ENCODE peak calls at places on chromosomes 3 and 15, in seven cellular contexts. O is NK-92 treated with Interleukin-12 subunit alpha and Interleukin-12 subunit beta, amount 100 ng/mL, for 24 hours; D is NCI-H460; I is central memory CD4-positive, alpha-beta T cell; E is NCI-H1436; Z is NCI-H774; S is cardiac fibroblast. P is an unnamed sample.
A peak's percentile ranks its signal among the peaks of the same experiment; 100 is the strongest.

GRCh38 chr15:84034831-84035753 is 200.5 kb upstream of the GOLGA6L4 start:
- DNase-seq in O (no peak), S (peak; percentile 68), D (no peak), E (no peak), I (no peak), Z (peak; percentile 18), P (no peak)

GRCh38 chr3:188633206-188633605 is 479.2 kb downstream of the LPP start:
- DNase-seq in O (no peak), E (no peak), D (no peak), I (no peak), Z (no peak), S (no peak), P (no peak)

GRCh38 chr3:54696313-54696712 is 231.5 kb downstream of the LRTM1 start:
- DNase-seq in O (no peak), Z (no peak), S (no peak), I (no peak), D (no peak), E (no peak), P (no peak)

GRCh38 chr3:32596926-32597369 is 26.3 kb upstream of the DYNC1LI1 start:
- DNase-seq in S (peak; percentile 2), O (no peak), I (no peak), E (no peak), Z (no peak), D (no peak), P (no peak)

GRCh38 chr3:77281721-77282120 is 241.8 kb downstream of the ROBO2 start:
- DNase-seq in I (no peak), S (no peak), D (no peak), E (no peak), O (no peak), Z (no peak), P (no peak)

GRCh38 chr3:55166577-55167555 is 239.0 kb upstream of the LRTM1 start:
- DNase-seq in E (no peak), I (no peak), D (no peak), S (no peak), O (no peak), Z (no peak), P (no peak)

GRCh38 chr3:100973594-100973993 is 19.6 kb downstream of the ABI3BP start:
- DNase-seq in S (no peak), Z (no peak), E (no peak), O (no peak), D (no peak), I (no peak), P (no peak)

GRCh38 chr3:16236856-16237393 is 27.8 kb downstream of the DPH3 start:
- DNase-seq in E (no peak), Z (no peak), D (no peak), S (no peak), I (no peak), O (no peak), P (no peak)

GRCh38 chr3:59192473-59192872 is 142.6 kb upstream of the CFAP20DC start:
- DNase-seq in I (no peak), S (peak; percentile 29), O (no peak), E (no peak), Z (no peak), D (no peak), P (no peak)

GRCh38 chr15:45618813-45619212 is 16.0 kb upstream of the SQOR start:
- DNase-seq in S (no peak), D (no peak), E (no peak), I (no peak), O (no peak), Z (no peak), P (no peak)